ENCODE peak calls at places on chromosomes 3 and 15, in five cellular contexts. S is ACHN; L is AG10803; J is activated CD4-positive, alpha-beta T cell treated with anti-CD3 and anti-CD28 coated beads for 48 hours; P is stimulated activated CD4-positive, alpha-beta T cell treated with anti-CD3 and anti-CD28 coated beads, Interleukin-2, amount 100 ng/mL, for 48 hours. H is an unnamed sample.

GRCh38 chr3:151387443-151388241 is 3.1 kb upstream of the P2RY12 start:
- DNase-seq in S (no peak), L (no peak), J (no peak), P (no peak), H (no peak)

GRCh38 chr3:41148446-41148845 is 50.9 kb upstream of the CTNNB1 start:
- DNase-seq in S (peak; percentile 8), L (no peak), J (no peak), P (no peak), H (no peak)

GRCh38 chr15:53434174-53434678 is 325.2 kb downstream of the WDR72 start:
- DNase-seq in S (no peak), L (no peak), J (no peak), P (no peak), H (no peak)

GRCh38 chr3:169454823-169455222 is 208.7 kb downstream of the MECOM start:
- DNase-seq in S (no peak), L (peak; percentile 55), J (no peak), P (no peak), H (peak; percentile 63)

GRCh38 chr3:77053769-77054168 is 13.9 kb downstream of the ROBO2 start:
- DNase-seq in S (no peak), L (no peak), J (no peak), P (no peak), H (no peak)

GRCh38 chr3:5505163-5505562 is 317.7 kb downstream of the EDEM1 start:
- DNase-seq in S (no peak), L (no peak), J (no peak), P (no peak), H (no peak)

GRCh38 chr3:197428117-197428761 is 127.5 kb downstream of the BDH1 start:
- DNase-seq in S (no peak), L (peak; percentile 61), J (peak; percentile 79), P (peak; percentile 53), H (peak; percentile 83)

GRCh38 chr3:113354307-113354706 is 87.0 kb downstream of the CFAP44 start:
- DNase-seq in S (no peak), L (peak; percentile 15), J (no peak), P (no peak), H (no peak)

GRCh38 chr3:168325684-168326083 is 230.0 kb upstream of the GOLIM4 start:
- DNase-seq in S (no peak), L (no peak), J (no peak), P (no peak), H (no peak)

GRCh38 chr3:44492496-44492895 is 15.0 kb upstream of the ZNF445 start:
- DNase-seq in S (no peak), L (no peak), J (no peak), P (no peak), H (no peak)

GRCh38 chr15:46956456-46956855 is 760.8 kb upstream of the SEMA6D start:
- DNase-seq in S (no peak), L (no peak), J (no peak), P (no peak), H (no peak)

GRCh38 chr15:58981808-58982475 is 5.5 kb upstream of the RNF111 start:
- DNase-seq in S (peak; percentile 13), L (no peak), J (no peak), P (no peak), H (no peak)

GRCh38 chr3:14200276-14200675 is 21.7 kb downstream of the LSM3 start:
- DNase-seq in S (no peak), L (no peak), J (no peak), P (no peak), H (no peak)

GRCh38 chr3:140021269-140021668 is 86.3 kb downstream of the CLSTN2 start:
- DNase-seq in S (no peak), L (no peak), J (no peak), P (no peak), H (no peak)

GRCh38 chr15:100105101-100105500 is 236.7 kb downstream of the ADAMTS17 start:
- DNase-seq in S (no peak), L (no peak), J (no peak), P (no peak), H (no peak)

GRCh38 chr3:152104847-152105415 is 163.8 kb upstream of the MBNL1 start:
- DNase-seq in S (no peak), L (no peak), J (no peak), P (no peak), H (no peak)

GRCh38 chr15:92803852-92804609 is 96.1 kb upstream of the CHD2 start:
- DNase-seq in S (peak; percentile 98), L (peak; percentile 100), J (peak; percentile 92), P (peak; percentile 80), H (peak; percentile 87)

H was measured in GM03348.